ENCODE peak calls at places on chromosomes 7 and 10, in four cellular contexts. T is H1, Y is thoracic aorta, J is psoas muscle. K is an unnamed sample. For H3K36me3 and H3K4me1, the result is how much of the 10 kb centered on the place peaks cover.

GRCh38 chr7:66182920-66183319 is 22.2 kb upstream of the TPST1 start:
- DNase-seq in T (no peak), Y (no peak), J (no peak), K (no peak)

GRCh38 chr7:37510043-37510634 is 61.5 kb upstream of the ELMO1 start:
- DNase-seq in T (no peak), Y (no peak), J (no peak), K (no peak)

GRCh38 chr10:31318382-31318853 is 598 bp upstream of the ZEB1 start:
- DNase-seq in T (no peak), Y (peak), J (peak), K (peak)

GRCh38 chr10:126504051-126504760 is 115.9 kb upstream of the ADAM12 start:
- DNase-seq in T (no peak), Y (no peak), J (peak), K (peak)

GRCh38 chr7:41232086-41232485 is 470.8 kb downstream of the INHBA start:
- DNase-seq in T (no peak), Y (no peak), J (no peak), K (no peak)

GRCh38 chr7:50405246-50405645 is 44.9 kb downstream of the FIGNL1 start:
- DNase-seq in T (no peak), Y (no peak), J (no peak), K (no peak)

GRCh38 chr10:124119933-124120332 is 26.5 kb upstream of the CHST15 start:
- DNase-seq in T (no peak), Y (no peak), J (peak), K (no peak)

GRCh38 chr7:29122750-29123149 is 23.6 kb downstream of the CPVL start:
- DNase-seq in T (no peak), Y (no peak), J (no peak), K (no peak)

GRCh38 chr7:120874722-120875121 is 16.8 kb upstream of the TSPAN12 start:
- DNase-seq in T (no peak), Y (no peak), J (no peak), K (no peak)

GRCh38 chr7:134612197-134612596 is 34.5 kb upstream of the BPGM start:
- DNase-seq in T (no peak), Y (no peak), J (no peak), K (no peak)

GRCh38 chr10:116030576-116030975 is 242.4 kb downstream of the GFRA1 start:
- DNase-seq in T (no peak), Y (no peak), J (no peak), K (no peak)

GRCh38 chr7:15397921-15398560 is 163.8 kb downstream of the AGMO start:
- DNase-seq in T (no peak), Y (no peak), J (no peak), K (no peak)

GRCh38 chr10:124648738-124649137 is 95.4 kb downstream of the FAM53B start:
- DNase-seq in T (no peak), Y (no peak), J (peak), K (no peak)

GRCh38 chr7:130380121-130380860 is at the start of gene CPA1:
- DNase-seq in T (no peak), Y (no peak), J (no peak), K (no peak)

GRCh38 chr7:102424129-102424551 is 9.2 kb upstream of the ORAI2 start:
- DNase-seq in T (no peak), Y (no peak), J (no peak), K (no peak)

GRCh38 chr7:537911-538634 is 18.4 kb upstream of the PDGFA start:
- DNase-seq in T (peak), Y (no peak), J (peak), K (peak)

GRCh38 chr10:47161465-47161864 is 138.5 kb upstream of the GDF10 start:
- DNase-seq in T (no peak), Y (no peak), J (no peak), K (no peak)

GRCh38 chr10:96509017-96509641 is 4.6 kb downstream of the TLL2 start:
- DNase-seq in T (peak), Y (no peak), J (no peak), K (no peak)

GRCh38 chr7:155533120-155533826 is 13.1 kb downstream of the CNPY1 start:
- DNase-seq in T (no peak), Y (no peak), J (no peak), K (no peak)

GRCh38 chr10:13684813-13685511 is 98.2 kb downstream of the PRPF18 start:
- DNase-seq in T (no peak), Y (no peak), J (no peak), K (no peak)

GRCh38 chr10:73810735-73811465 is 498 bp downstream of the NDST2 start:
- DNase-seq in T (no peak), Y (no peak), J (peak), K (peak)

GRCh38 chr7:87336136-87336535 is 9.3 kb upstream of the CROT start:
- DNase-seq in T (no peak), Y (no peak), J (no peak), K (no peak)

GRCh38 chr10:97396056-97396455 is 5.1 kb downstream of the RRP12 start:
- DNase-seq in T (no peak), Y (no peak), J (no peak), K (no peak)

GRCh38 chr7:54907981-54908380 is 110.8 kb upstream of the EGFR start:
- DNase-seq in T (no peak), Y (no peak), J (no peak), K (no peak)

GRCh38 chr10:132500781-132501415 is 36.7 kb upstream of the INPP5A start:
- DNase-seq in T (no peak), Y (no peak), J (no peak), K (no peak)

GRCh38 chr10:131065673-131066331 is 245.7 kb downstream of the TCERG1L start:
- DNase-seq in T (no peak), Y (no peak), J (no peak), K (no peak)

GRCh38 chr7:94244760-94245159 is 149.9 kb upstream of the COL1A2 start:
- DNase-seq in T (no peak), Y (no peak), J (no peak), K (no peak)

GRCh38 chr7:129433823-129434171 is 435 bp upstream of the STRIP2 start:
- DNase-seq in T (no peak), Y (peak), J (no peak), K (peak)

GRCh38 chr7:151167197-151167911 is at the start of gene GBX1:
- DNase-seq in T (no peak), Y (no peak), J (no peak), K (peak)

DNA sequence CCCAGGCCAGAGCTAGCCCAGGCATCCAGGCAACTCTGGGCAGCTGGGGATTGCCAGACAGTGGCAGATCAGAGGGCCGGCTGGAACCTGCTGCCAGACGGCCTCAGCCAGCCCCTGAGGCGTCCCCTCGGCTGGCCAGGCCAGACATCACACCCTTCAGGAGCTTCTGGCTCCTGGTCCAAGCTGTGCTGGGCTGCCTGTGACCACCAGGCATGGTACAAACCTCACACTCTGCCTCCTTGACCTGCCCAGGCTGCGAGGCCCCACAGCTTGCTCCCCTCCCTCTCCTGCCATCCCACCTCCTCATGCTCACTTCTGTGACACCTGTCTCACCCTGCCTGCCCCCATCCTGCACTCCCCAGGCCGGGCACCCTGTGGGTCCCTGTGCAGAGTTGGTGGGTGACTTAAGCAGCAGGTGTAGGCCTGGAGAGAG is 5.7 kb downstream of the DEPP1 start:
- DNase-seq in T (no peak), Y (no peak), J (no peak), K (no peak)
- H3K36me3 ChIP-seq in T (under half), Y (under half), J (under half), K (under half)

GRCh38 chr7:158530800-158531609 is 56.6 kb downstream of the PTPRN2 start:
- DNase-seq in T (no peak), Y (no peak), J (no peak), K (no peak)

GRCh38 chr7:158534598-158534997 is 53.0 kb downstream of the PTPRN2 start:
- DNase-seq in T (no peak), Y (no peak), J (no peak), K (no peak)

GRCh38 chr7:158533386-158534133 is 54.1 kb downstream of the PTPRN2 start:
- DNase-seq in T (no peak), Y (no peak), J (no peak), K (no peak)

GRCh38 chr7:158531661-158532060 is 56.0 kb downstream of the PTPRN2 start:
- DNase-seq in T (no peak), Y (no peak), J (no peak), K (no peak)

GRCh38 chr7:158532093-158532627 is 55.5 kb downstream of the PTPRN2 start:
- DNase-seq in T (no peak), Y (no peak), J (no peak), K (no peak)
- H3K4me1 ChIP-seq in T (under half), Y (under half), J (under half), K (under half)

DNA sequence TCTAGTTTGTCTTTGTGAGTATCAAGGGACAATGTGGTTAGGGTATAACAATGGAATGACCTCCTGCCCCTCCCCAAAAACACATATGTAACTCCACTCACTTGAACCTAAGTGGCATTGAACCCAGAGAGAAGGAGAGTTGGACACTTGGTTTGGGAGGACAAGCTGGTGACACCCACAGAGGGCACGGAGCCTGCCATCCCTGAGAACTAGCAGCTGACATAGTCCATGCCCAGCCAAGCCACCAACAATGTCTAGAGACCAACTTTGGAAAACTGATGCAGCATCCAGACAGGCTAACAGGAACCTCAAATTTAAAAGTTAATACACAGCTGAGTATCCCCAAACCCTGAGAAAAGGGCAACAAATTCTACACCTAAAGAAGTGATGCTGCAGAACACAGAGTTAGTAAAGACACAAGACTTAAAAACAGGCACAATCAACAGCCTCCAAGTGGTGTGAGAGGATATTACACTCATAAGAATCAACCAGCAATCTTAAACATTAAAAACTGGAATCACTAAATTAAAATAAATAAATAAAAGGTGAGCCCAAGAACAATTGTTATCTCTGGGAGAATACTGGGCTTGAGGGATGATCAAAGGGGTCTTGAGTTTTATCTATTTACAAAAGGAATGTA is 27.2 kb downstream of the NUDCD3 start:
- DNase-seq in T (no peak), Y (no peak), J (no peak), K (no peak)
- TF ChIP-seq CTCF in T (peak), Y (no peak), J (peak), K (no peak)

GRCh38 chr10:8071666-8072065 is 17.2 kb downstream of the GATA3 start:
- DNase-seq in T (no peak), Y (no peak), J (no peak), K (no peak)

GRCh38 chr10:8069108-8069507 is 14.6 kb downstream of the GATA3 start:
- DNase-seq in T (no peak), Y (no peak), J (no peak), K (no peak)

GRCh38 chr10:8070440-8070839 is 16.0 kb downstream of the GATA3 start:
- DNase-seq in T (no peak), Y (no peak), J (no peak), K (no peak)

GRCh38 chr10:8071006-8071405 is 16.5 kb downstream of the GATA3 start:
- DNase-seq in T (no peak), Y (no peak), J (no peak), K (no peak)

GRCh38 chr10:8069627-8070026 is 15.1 kb downstream of the GATA3 start:
- DNase-seq in T (no peak), Y (no peak), J (no peak), K (no peak)
- H3K36me3 ChIP-seq in T (under half), Y (under half), J (under half), K (under half)

GRCh38 chr10:122343936-122344335 is 30.6 kb upstream of the PLEKHA1 start:
- DNase-seq in T (no peak), Y (no peak), J (no peak), K (no peak)

GRCh38 chr10:122338609-122339441 is 35.7 kb upstream of the PLEKHA1 start:
- DNase-seq in T (no peak), Y (no peak), J (no peak), K (no peak)

GRCh38 chr10:122343135-122343800 is 31.2 kb upstream of the PLEKHA1 start:
- DNase-seq in T (no peak), Y (no peak), J (no peak), K (no peak)

GRCh38 chr10:122342293-122343134 is 32.0 kb upstream of the PLEKHA1 start:
- DNase-seq in T (peak), Y (no peak), J (no peak), K (no peak)

GRCh38 chr10:122341141-122341810 is 33.2 kb upstream of the PLEKHA1 start:
- DNase-seq in T (no peak), Y (no peak), J (no peak), K (no peak)
- H3K4me1 ChIP-seq in T (under half), Y (under half), J (under half), K (under half)

DNA sequence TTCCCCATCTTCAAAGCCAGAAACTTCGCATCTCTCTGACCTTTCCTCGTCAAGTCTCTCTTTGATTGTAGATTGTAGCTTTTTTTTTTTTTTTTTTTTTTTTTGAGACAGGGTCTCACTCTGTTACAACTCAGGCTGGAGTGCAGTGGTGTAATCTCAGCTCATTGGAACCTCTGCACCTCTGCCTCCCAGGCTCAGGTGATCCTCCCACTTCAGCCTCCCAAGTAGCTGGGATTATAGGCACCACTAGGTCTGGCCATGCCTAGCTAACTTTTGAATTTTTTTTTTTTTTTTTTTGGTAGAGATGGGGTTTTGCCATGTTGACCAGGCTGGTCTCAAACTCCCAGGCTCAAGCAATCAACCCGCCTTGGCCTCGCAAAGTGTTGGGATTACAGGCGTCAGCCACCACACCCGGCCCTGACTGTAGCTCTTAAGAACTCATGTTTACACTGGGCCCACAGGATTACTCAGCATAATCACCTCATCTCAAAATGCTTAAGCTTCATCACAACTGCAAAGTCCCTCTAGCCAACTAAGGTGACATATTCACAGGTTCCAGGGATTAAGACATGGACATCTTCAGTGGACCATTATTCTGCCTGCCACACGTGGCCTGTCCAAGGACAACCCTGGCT is 11.7 kb downstream of the POLL start:
- DNase-seq in T (no peak), Y (no peak), J (no peak), K (no peak)
- TF ChIP-seq CTCF in T (no peak), Y (no peak), J (no peak), K (no peak)

DNA sequence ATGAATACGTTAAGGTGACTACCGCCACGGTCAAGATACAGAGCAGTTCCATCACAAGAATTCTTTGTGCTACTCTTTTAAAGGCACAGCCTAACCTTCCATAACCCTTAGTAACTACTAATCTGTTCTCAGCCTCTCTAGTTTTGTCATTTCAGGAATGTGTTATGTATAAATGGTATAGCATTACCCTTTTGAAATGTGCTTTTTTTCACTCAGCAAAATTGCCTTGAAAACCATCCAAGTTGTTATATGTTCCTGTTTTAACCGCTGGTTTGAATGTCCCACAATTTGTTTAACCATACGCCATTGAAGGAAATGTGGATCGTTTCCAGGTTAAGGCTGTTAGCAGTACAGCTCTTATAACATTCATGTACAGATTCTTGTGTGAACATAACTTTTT is 32.0 kb downstream of the WAC start:
- DNase-seq in T (no peak), Y (no peak), J (no peak), K (no peak)
- H3K36me3 ChIP-seq in T (under half), Y (under half), J (under half), K (under half)

GRCh38 chr7:157471259-157472125 is 134.7 kb downstream of the DNAJB6 start:
- DNase-seq in T (no peak), Y (no peak), J (no peak), K (no peak)
- H3K4me1 ChIP-seq in T (under half), Y (under half), J (under half), K (under half)

GRCh38 chr7:105806592-105807266 is 69.7 kb downstream of the ATXN7L1 start:
- DNase-seq in T (no peak), Y (no peak), J (no peak), K (no peak)

GRCh38 chr7:105810556-105810955 is 65.8 kb downstream of the ATXN7L1 start:
- DNase-seq in T (no peak), Y (no peak), J (no peak), K (no peak)

GRCh38 chr7:105807363-105807762 is 69.0 kb downstream of the ATXN7L1 start:
- DNase-seq in T (no peak), Y (no peak), J (no peak), K (no peak)

GRCh38 chr7:105808209-105808608 is 68.2 kb downstream of the ATXN7L1 start:
- DNase-seq in T (no peak), Y (no peak), J (no peak), K (no peak)

GRCh38 chr7:105808703-105809590 is 67.5 kb downstream of the ATXN7L1 start:
- DNase-seq in T (no peak), Y (no peak), J (no peak), K (no peak)
- TF ChIP-seq CTCF in T (no peak), Y (no peak), J (no peak), K (no peak)